ENCODE peak calls at places on chromosomes 11 and 22, in five cellular contexts. One of them, this sample, is unnamed.

GRCh38 chr11:100863080-100863581 is 176.0 kb downstream of the ARHGAP42 start:
- DNase-seq in heart right ventricle: no peak
- DNase-seq in mammary epithelial cell: peak; percentile 21
- DNase-seq in PC-9: peak; percentile 53
- DNase-seq in CD8-positive, alpha-beta T cell: no peak
- DNase-seq in this sample: no peak

GRCh38 chr22:33472462-33473344 is 414.5 kb upstream of the SYN3 start:
- DNase-seq in mammary epithelial cell: no peak
- DNase-seq in heart right ventricle: no peak
- DNase-seq in PC-9: no peak
- DNase-seq in CD8-positive, alpha-beta T cell: no peak
- DNase-seq in this sample: no peak

GRCh38 chr22:20464096-20464614 is 26.5 kb upstream of the SCARF2 start:
- DNase-seq in CD8-positive, alpha-beta T cell: peak; percentile 53
- DNase-seq in heart right ventricle: no peak
- DNase-seq in PC-9: no peak
- DNase-seq in mammary epithelial cell: no peak
- DNase-seq in this sample: no peak

GRCh38 chr22:24433001-24433867 is 5.8 kb downstream of the ADORA2A start:
- DNase-seq in mammary epithelial cell: no peak
- DNase-seq in heart right ventricle: no peak
- DNase-seq in PC-9: no peak
- DNase-seq in CD8-positive, alpha-beta T cell: no peak
- DNase-seq in this sample: no peak

GRCh38 chr22:42967933-42968332 is 47.0 kb downstream of the PACSIN2 start:
- DNase-seq in mammary epithelial cell: no peak
- DNase-seq in PC-9: no peak
- DNase-seq in CD8-positive, alpha-beta T cell: no peak
- DNase-seq in heart right ventricle: peak; percentile 65
- DNase-seq in this sample: no peak

GRCh38 chr11:107598225-107599139 is 7.5 kb downstream of the ELMOD1 start:
- DNase-seq in mammary epithelial cell: no peak
- DNase-seq in heart right ventricle: no peak
- DNase-seq in PC-9: peak; percentile 18
- DNase-seq in CD8-positive, alpha-beta T cell: no peak
- DNase-seq in this sample: no peak

GRCh38 chr11:69086152-69086551 is 37.4 kb downstream of the TPCN2 start:
- DNase-seq in PC-9: no peak
- DNase-seq in CD8-positive, alpha-beta T cell: no peak
- DNase-seq in heart right ventricle: no peak
- DNase-seq in mammary epithelial cell: no peak
- DNase-seq in this sample: no peak

GRCh38 chr11:76649964-76650363 is 20.6 kb downstream of the LRRC32 start:
- DNase-seq in CD8-positive, alpha-beta T cell: no peak
- DNase-seq in heart right ventricle: no peak
- DNase-seq in PC-9: no peak
- DNase-seq in mammary epithelial cell: no peak
- DNase-seq in this sample: no peak

DNA sequence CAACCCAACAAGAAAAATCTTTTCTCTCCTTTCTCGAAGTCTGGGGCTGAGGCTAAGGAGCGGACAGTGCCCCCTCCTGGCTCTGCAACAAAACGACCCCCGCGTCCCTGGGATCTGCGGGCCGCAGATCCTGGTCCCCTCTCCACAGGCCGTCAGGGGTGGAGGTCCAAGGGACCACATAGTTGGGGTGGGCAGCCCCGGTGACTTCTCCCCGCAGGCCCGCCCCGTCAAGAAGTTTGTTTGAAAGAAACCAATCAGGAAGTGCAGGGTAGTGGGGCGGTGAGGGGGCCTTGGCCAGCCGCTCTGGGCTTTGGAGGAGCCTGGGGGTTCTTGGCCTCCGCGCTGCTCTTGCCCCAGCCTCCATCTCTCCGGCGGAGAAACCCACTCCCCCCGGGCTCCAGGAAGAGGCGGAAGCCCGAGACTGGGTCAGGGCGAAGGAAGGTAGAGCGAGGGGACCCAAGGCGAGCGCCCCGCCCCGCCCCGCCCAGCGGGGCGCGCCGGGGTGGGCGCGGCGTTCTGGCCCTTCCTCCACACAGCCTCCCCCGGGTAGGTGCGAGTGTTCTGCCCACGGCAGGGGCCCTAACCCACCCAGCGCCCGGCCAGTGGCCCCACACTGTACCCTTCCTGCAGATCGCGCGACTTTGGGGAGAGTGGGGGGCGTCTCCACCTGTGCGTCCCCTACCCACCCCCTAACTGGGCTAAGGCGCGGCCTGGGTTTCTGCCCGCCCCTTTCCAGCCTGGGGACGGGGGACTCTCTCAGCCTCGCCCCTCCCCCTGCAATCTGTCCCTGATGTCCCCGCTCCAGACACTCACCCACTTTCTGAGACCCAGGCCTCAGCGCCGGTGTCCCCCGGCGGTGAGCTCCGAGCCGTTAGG is 1.3 kb downstream of the TP53I11 start:
- DNase-seq in heart right ventricle: peak; percentile 44
- DNase-seq in PC-9: no peak
- DNase-seq in mammary epithelial cell: no peak
- DNase-seq in CD8-positive, alpha-beta T cell: peak; percentile 42
- DNase-seq in this sample: peak; percentile 58
- H3K4me1 ChIP-seq in heart right ventricle: peaks cover 55% of the 10 kb centered on the region
- H3K4me1 ChIP-seq in PC-9: no peaks in the 10 kb centered on the region
- H3K4me1 ChIP-seq in mammary epithelial cell: peaks cover 5% of the 10 kb centered on the region
- H3K4me1 ChIP-seq in CD8-positive, alpha-beta T cell: no peaks in the 10 kb centered on the region
- H3K4me1 ChIP-seq in this sample: peaks cover 19% of the 10 kb centered on the region

GRCh38 chr11:46976182-46976854 is 39.8 kb downstream of the CSTPP1 start:
- DNase-seq in PC-9: no peak
- DNase-seq in CD8-positive, alpha-beta T cell: no peak
- DNase-seq in mammary epithelial cell: no peak
- DNase-seq in heart right ventricle: no peak
- DNase-seq in this sample: no peak

GRCh38 chr11:46981429-46981828 is 44.9 kb downstream of the CSTPP1 start:
- DNase-seq in mammary epithelial cell: no peak
- DNase-seq in heart right ventricle: no peak
- DNase-seq in CD8-positive, alpha-beta T cell: no peak
- DNase-seq in PC-9: no peak
- DNase-seq in this sample: no peak

GRCh38 chr11:46979358-46979757 is 42.8 kb downstream of the CSTPP1 start:
- DNase-seq in mammary epithelial cell: no peak
- DNase-seq in heart right ventricle: no peak
- DNase-seq in PC-9: no peak
- DNase-seq in CD8-positive, alpha-beta T cell: no peak
- DNase-seq in this sample: no peak

GRCh38 chr11:46977038-46977818 is 40.7 kb downstream of the CSTPP1 start:
- DNase-seq in mammary epithelial cell: no peak
- DNase-seq in PC-9: no peak
- DNase-seq in heart right ventricle: no peak
- DNase-seq in CD8-positive, alpha-beta T cell: no peak
- DNase-seq in this sample: no peak

DNA sequence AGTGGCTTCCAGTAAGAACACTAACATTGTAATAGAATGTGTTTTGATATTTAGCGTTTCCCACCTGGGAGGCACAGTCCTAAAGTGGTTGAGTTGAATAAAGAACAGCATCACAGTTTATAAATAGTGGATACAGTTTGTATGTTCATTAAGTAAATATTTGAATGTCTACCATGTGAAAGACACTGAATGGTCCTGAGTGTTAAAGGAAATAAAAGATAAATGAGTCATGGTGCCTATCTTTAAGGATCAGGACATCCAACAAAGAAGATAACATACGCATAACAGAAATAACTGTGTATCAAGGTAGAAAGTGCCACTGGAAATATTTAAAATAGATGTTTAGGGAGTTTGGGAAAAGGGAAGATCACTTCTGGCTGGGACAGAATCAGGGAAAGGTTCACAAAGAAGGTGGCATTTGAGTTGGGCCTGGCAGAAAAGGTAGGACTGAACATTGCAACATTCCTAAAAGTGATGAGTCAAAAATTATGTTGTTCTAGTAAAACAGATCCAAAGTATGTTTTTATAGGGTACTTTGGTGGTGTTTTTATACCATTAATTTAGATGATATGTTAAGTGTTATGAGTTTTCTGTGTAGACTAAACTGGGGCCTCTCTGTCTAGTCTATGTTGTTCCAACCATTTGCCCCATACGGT is 41.5 kb downstream of the CSTPP1 start:
- DNase-seq in heart right ventricle: no peak
- DNase-seq in PC-9: no peak
- DNase-seq in CD8-positive, alpha-beta T cell: no peak
- DNase-seq in mammary epithelial cell: peak; percentile 20
- DNase-seq in this sample: no peak
- H3K4me3 ChIP-seq in heart right ventricle: no peak overlapping the region
- H3K4me3 ChIP-seq in PC-9: no peak overlapping the region
- H3K4me3 ChIP-seq in CD8-positive, alpha-beta T cell: no peak overlapping the region
- H3K4me3 ChIP-seq in mammary epithelial cell: no peak overlapping the region
- H3K4me3 ChIP-seq in this sample: no peak overlapping the region

DNA sequence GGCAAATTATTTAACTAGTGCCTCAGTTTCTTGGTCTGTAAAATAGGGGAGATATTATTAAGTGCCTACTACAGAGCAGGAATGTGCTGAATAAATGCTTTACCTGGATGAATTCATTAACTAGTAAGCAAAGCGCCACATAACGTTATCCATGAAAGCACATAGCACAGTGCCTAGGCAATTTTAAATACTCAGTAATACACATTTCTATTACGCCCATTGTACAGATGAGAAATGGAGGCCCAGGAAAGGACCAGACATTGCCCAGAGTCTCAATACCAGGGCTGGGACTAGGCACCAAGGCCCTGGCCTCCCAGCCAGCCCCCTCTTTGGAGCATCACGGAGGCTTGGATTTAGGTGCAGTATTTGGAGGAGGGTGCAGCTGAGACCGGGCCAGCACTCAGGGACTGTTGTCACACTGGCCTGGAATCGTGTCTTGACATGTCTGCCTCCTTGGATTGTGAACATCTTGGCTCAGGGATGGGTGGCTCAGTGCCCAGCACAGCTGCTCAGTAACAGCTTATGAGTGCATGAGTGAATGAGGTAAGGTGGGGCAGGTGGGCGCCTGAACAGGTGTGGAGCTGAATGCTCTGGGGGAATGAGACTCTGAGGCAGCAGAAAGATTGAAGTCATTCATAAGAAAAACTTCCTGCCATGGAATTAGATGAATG is 42.2 kb upstream of the TPBGL start:
- DNase-seq in mammary epithelial cell: peak; percentile 51
- DNase-seq in CD8-positive, alpha-beta T cell: no peak
- DNase-seq in heart right ventricle: no peak
- DNase-seq in PC-9: no peak
- DNase-seq in this sample: no peak
- H3K4me1 ChIP-seq in mammary epithelial cell: no peaks in the 10 kb centered on the region
- H3K4me1 ChIP-seq in CD8-positive, alpha-beta T cell: no peaks in the 10 kb centered on the region
- H3K4me1 ChIP-seq in heart right ventricle: peaks cover 46% of the 10 kb centered on the region
- H3K4me1 ChIP-seq in PC-9: no peaks in the 10 kb centered on the region
- H3K4me1 ChIP-seq in this sample: peaks cover 9% of the 10 kb centered on the region

GRCh38 chr11:65415499-65416340 is 6.9 kb upstream of the NEAT1 start:
- DNase-seq in PC-9: no peak
- DNase-seq in CD8-positive, alpha-beta T cell: no peak
- DNase-seq in heart right ventricle: no peak
- DNase-seq in mammary epithelial cell: no peak
- DNase-seq in this sample: peak; percentile 34
- H3K4me3 ChIP-seq in PC-9: peak overlapping the region; percentile 32
- H3K4me3 ChIP-seq in CD8-positive, alpha-beta T cell: peak overlapping the region; percentile 76
- H3K4me3 ChIP-seq in heart right ventricle: peak overlapping the region; percentile 61
- H3K4me3 ChIP-seq in mammary epithelial cell: no peak overlapping the region
- H3K4me3 ChIP-seq in this sample: no peak overlapping the region

GRCh38 chr22:45680932-45681700 is 9.5 kb downstream of the ATXN10 start:
- DNase-seq in heart right ventricle: no peak
- DNase-seq in PC-9: peak; percentile 34
- DNase-seq in mammary epithelial cell: peak; percentile 35
- DNase-seq in CD8-positive, alpha-beta T cell: no peak
- DNase-seq in this sample: peak; percentile 61
- H3K4me1 ChIP-seq in heart right ventricle: peaks cover 48% of the 10 kb centered on the region
- H3K4me1 ChIP-seq in PC-9: peaks cover 100% of the 10 kb centered on the region
- H3K4me1 ChIP-seq in mammary epithelial cell: peaks cover 30% of the 10 kb centered on the region
- H3K4me1 ChIP-seq in CD8-positive, alpha-beta T cell: peaks cover 7% of the 10 kb centered on the region
- H3K4me1 ChIP-seq in this sample: peaks cover 85% of the 10 kb centered on the region

GRCh38 chr11:112881461-112881860 is 79.8 kb upstream of the NCAM1 start:
- DNase-seq in mammary epithelial cell: peak; percentile 66
- DNase-seq in PC-9: peak; percentile 1
- DNase-seq in CD8-positive, alpha-beta T cell: no peak
- DNase-seq in heart right ventricle: peak; percentile 71
- DNase-seq in this sample: peak; percentile 69

GRCh38 chr11:112880454-112880853 is 80.8 kb upstream of the NCAM1 start:
- DNase-seq in PC-9: no peak
- DNase-seq in heart right ventricle: no peak
- DNase-seq in mammary epithelial cell: no peak
- DNase-seq in CD8-positive, alpha-beta T cell: no peak
- DNase-seq in this sample: no peak

GRCh38 chr11:112877561-112877960 is 83.7 kb upstream of the NCAM1 start:
- DNase-seq in PC-9: no peak
- DNase-seq in mammary epithelial cell: no peak
- DNase-seq in CD8-positive, alpha-beta T cell: no peak
- DNase-seq in heart right ventricle: no peak
- DNase-seq in this sample: no peak

GRCh38 chr11:112874959-112875358 is 86.3 kb upstream of the NCAM1 start:
- DNase-seq in mammary epithelial cell: no peak
- DNase-seq in CD8-positive, alpha-beta T cell: no peak
- DNase-seq in heart right ventricle: no peak
- DNase-seq in PC-9: no peak
- DNase-seq in this sample: no peak

DNA sequence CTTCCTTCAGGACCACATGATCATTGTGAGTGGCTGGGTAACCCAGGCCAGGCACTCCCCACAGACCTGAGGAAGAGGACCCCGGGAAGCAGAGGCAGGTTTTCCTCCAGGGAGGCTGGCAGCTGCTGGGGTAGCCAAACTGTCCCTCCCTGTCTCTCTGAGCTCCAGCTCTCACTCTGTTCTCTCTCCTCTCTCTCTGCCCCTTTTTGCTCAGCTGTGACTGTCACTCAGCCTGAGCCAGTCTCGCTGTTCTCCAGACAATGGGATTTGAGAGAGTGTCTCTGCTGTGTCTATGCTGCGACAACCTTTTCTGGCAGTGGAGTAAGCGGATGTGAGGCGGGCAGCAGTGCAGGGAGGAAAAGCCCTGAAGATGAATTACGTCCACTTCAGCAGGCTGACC is 83.0 kb upstream of the NCAM1 start:
- DNase-seq in CD8-positive, alpha-beta T cell: no peak
- DNase-seq in PC-9: no peak
- DNase-seq in mammary epithelial cell: no peak
- DNase-seq in heart right ventricle: no peak
- DNase-seq in this sample: no peak
- H3K4me3 ChIP-seq in CD8-positive, alpha-beta T cell: no peak overlapping the region
- H3K4me3 ChIP-seq in PC-9: no peak overlapping the region
- H3K4me3 ChIP-seq in mammary epithelial cell: no peak overlapping the region
- H3K4me3 ChIP-seq in heart right ventricle: no peak overlapping the region
- H3K4me3 ChIP-seq in this sample: no peak overlapping the region

GRCh38 chr11:34380696-34381095 is 22.9 kb upstream of the ABTB2 start:
- DNase-seq in mammary epithelial cell: peak; percentile 85
- DNase-seq in heart right ventricle: no peak
- DNase-seq in CD8-positive, alpha-beta T cell: no peak
- DNase-seq in PC-9: no peak
- DNase-seq in this sample: no peak
- H3K4me1 ChIP-seq in mammary epithelial cell: peaks cover 25% of the 10 kb centered on the region
- H3K4me1 ChIP-seq in heart right ventricle: no peaks in the 10 kb centered on the region
- H3K4me1 ChIP-seq in CD8-positive, alpha-beta T cell: no peaks in the 10 kb centered on the region
- H3K4me1 ChIP-seq in PC-9: peaks cover 36% of the 10 kb centered on the region
- H3K4me1 ChIP-seq in this sample: peaks cover 9% of the 10 kb centered on the region